ENCODE peak calls at places on chromosomes 16 and 17, in four cellular contexts. O, G, P and M are unnamed samples.

GRCh38 chr16:1345087-1345486 is 6.6 kb downstream of the TSR3 start:
- DNase-seq in O (no peak), G (no peak), P (no peak), M (no peak)

GRCh38 chr16:65950211-65950610 is 416.3 kb upstream of the CDH5 start:
- DNase-seq in P (no peak), O (no peak), G (no peak), M (no peak)

GRCh38 chr16:21638573-21638975 is 13.8 kb downstream of the IGSF6 start:
- DNase-seq in P (peak), O (no peak), G (no peak), M (no peak)

GRCh38 chr16:26765087-26765486 is 301.6 kb upstream of the C16orf82 start:
- DNase-seq in P (peak), G (no peak), O (peak), M (peak)

GRCh38 chr17:62755139-62755851 is 52.8 kb downstream of the MARCHF10 start:
- DNase-seq in P (no peak), O (no peak), G (no peak), M (no peak)

GRCh38 chr16:65524997-65525396 is 403.1 kb upstream of the CDH11 start:
- DNase-seq in O (no peak), G (no peak), P (no peak), M (no peak)

GRCh38 chr17:45672301-45672700 is 111.8 kb upstream of the CRHR1 start:
- DNase-seq in O (peak), P (no peak), G (no peak), M (no peak)

GRCh38 chr16:65543781-65544740 is 422.2 kb upstream of the CDH11 start:
- DNase-seq in G (no peak), P (no peak), O (no peak), M (no peak)

GRCh38 chr17:4663711-4664110 is 22.2 kb upstream of the ALOX15 start:
- DNase-seq in O (no peak), G (no peak), P (no peak), M (no peak)

GRCh38 chr16:88208112-88208511 is 174.6 kb upstream of the ZNF469 start:
- DNase-seq in P (no peak), O (no peak), G (no peak), M (no peak)
- TF ChIP-seq SP1 in P (no peak), O (no peak), G (no peak), M (no peak)

GRCh38 chr17:65332375-65332774 is 195.2 kb downstream of the RGS9 start:
- DNase-seq in G (no peak), O (no peak), P (no peak), M (no peak)
- TF ChIP-seq FOXK2 in G (no peak), O (no peak), P (no peak), M (no peak)

GRCh38 chr16:88730632-88731607 is 24.6 kb downstream of the CTU2 start:
- DNase-seq in G (no peak), O (no peak), P (no peak), M (no peak)
- TF ChIP-seq BHLHE40 in G (no peak), O (no peak), P (no peak), M (no peak)

GRCh38 chr17:74466111-74466784 is at the start of gene CD300A:
- DNase-seq in P (no peak), G (no peak), O (no peak), M (no peak)
- TF ChIP-seq SP1 in P (no peak), G (no peak), O (peak), M (no peak)

DNA sequence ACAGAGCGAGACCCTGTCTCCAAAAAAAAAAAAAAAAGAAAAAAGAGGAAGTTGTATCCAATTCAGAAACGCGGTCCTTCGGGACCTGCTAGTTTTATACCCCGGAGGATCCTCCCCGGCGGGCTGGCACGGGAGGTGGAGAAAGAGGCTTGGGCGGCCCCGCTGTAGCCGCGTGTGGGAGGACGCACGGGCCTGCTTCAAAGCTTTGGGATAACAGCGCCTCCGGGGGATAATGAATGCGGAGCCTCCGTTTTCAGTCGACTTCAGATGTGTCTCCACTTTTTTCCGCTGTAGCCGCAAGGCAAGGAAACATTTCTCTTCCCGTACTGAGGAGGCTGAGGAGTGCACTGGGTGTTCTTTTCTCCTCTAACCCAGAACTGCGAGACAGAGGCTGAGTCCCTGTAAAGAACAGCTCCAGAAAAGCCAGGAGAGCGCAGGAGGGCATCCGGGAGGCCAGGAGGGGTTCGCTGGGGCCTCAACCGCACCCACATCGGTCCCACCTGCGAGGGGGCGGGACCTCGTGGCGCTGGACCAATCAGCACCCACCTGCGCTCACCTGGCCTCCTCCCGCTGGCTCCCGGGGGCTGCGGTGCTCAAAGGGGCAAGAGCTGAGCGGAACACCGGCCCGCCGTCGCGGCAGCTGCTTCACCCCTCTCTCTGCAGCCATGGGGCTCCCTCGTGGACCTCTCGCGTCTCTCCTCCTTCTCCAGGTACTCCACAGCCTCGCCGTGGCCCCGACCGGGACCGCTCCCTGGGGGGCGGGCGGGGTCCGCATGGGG is at the start of gene CDH3:
- DNase-seq in G (no peak), P (no peak), O (peak), M (peak)
- TF ChIP-seq FOXK2 in G (no peak), P (no peak), O (no peak), M (no peak)

DNA sequence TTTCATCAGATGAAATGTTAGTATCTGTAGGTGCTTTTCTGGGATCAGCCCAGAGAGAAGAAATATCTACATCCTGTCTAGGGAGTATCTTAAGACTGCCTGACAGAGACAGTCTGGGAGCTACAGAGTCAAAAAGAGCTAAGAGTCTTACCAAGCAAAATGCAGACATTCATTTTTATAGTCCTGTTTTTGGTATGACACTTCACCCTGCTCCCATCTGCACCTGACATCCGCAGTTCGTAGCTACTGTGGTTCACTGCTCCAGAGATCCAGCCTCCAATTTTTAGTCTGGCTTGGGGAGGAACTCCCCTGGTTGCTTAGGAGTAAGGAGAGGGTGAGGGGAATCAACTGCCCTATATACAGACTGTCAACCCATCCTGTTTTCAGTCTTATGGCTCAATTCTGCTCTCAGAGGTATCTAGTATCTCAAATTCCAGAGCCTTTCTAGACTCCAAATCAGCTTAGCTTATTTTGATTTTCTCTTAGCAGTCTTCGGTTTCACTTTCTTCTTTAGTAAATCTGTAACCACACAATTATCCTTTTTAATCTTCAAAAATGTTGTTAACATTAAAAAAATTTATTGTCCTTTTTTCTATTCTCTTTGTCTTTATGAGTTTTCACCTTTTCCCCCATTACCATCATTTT is 97.8 kb downstream of the TMEM100 start:
- DNase-seq in G (no peak), P (no peak), O (no peak), M (no peak)
- TF ChIP-seq BHLHE40 in G (no peak), P (no peak), O (no peak), M (no peak)

GRCh38 chr16:8674413-8675022 is at the start of gene ABAT:
- DNase-seq in P (peak), O (peak), G (peak), M (peak)
- TF ChIP-seq SP1 in P (peak), O (no peak), G (peak), M (no peak)

DNA sequence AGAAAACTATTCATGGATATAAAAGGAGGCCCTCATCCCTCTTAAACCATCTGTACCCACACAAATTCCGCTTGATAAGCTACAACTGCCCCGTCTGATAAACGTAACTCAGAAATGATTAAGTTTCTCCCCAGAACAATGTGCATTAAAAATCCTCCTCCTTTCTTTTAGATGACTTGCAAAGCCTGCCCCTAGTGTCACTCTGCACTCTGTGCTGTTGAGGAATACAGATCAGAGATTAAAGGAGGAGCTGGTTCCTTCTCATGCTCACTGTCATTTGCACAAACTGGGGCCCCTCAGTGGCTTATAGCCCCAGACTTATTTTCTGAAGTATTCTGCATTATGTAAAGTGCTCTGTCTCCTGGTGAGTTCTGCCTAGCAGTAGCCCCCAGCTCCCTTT is 33.3 kb downstream of the CDRT15 start:
- DNase-seq in P (no peak), G (no peak), O (peak), M (no peak)
- TF ChIP-seq FOXK2 in P (no peak), G (no peak), O (no peak), M (no peak)

DNA sequence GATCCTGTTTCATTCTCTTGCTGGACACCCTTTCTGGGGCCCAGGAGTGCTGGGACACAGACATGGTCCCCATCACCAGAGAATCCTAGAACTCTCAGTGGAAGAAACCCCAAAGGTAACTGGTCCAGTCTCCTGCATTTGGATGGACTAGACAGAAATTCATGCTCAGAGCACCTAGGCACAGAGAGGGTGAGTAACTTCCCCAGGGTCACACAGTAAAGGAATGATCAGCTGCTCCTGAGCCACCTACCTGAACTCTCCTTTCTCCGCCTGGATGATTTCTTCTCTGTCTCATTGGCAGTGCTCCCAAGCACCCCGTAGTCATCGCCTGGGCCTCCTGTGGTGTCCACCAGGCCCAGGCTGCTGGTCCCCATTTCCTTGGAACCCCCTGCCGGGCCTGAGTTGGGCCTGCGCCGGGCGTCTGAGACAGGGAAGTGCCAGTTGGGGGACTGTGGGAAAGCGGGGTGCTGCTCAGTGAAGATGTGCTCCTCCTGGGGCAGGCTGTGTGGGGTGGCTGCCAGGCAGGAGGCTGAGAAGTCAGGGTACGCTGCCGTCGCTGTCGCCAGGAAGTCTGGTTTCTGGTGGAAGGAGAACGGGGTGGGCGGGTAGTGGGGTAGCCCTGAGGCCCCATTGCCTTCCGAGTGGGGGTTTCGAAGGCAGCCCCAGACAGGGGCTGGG is 767 bp downstream of the MEOX1 start:
- DNase-seq in P (no peak), G (no peak), O (no peak), M (no peak)
- TF ChIP-seq BHLHE40 in P (no peak), G (no peak), O (no peak), M (no peak)

GRCh38 chr17:57895382-57896060 is 45.7 kb upstream of the MRPS23 start:
- DNase-seq in G (no peak), O (no peak), P (no peak), M (no peak)

GRCh38 chr17:57894848-57895247 is 45.0 kb upstream of the MRPS23 start:
- DNase-seq in G (no peak), O (no peak), P (no peak), M (no peak)

GRCh38 chr17:57890857-57891232 is 41.0 kb upstream of the MRPS23 start:
- DNase-seq in P (no peak), G (no peak), O (no peak), M (no peak)

GRCh38 chr17:57892146-57892819 is 42.4 kb upstream of the MRPS23 start:
- DNase-seq in G (no peak), O (peak), P (peak), M (peak)

GRCh38 chr17:57892820-57893595 is 43.2 kb upstream of the MRPS23 start:
- DNase-seq in O (no peak), G (no peak), P (peak), M (peak)
- TF ChIP-seq SP1 in O (no peak), G (no peak), P (no peak), M (no peak)